ENCODE peak calls at places on chromosomes 12 and 14, in eight cellular contexts. W is naive thymus-derived CD4-positive, alpha-beta T cell; P is activated gamma-delta T cell; F is activated naive CD8-positive, alpha-beta T cell treated with anti-CD3 and anti-CD28 coated beads, Interleukin-2, amount 50 U/mL, for 24 hours; R is frontal cortex; B is effector CD4-positive, alpha-beta T cell; L is stimulated activated CD8-positive, alpha-beta memory T cell treated with anti-CD3 and anti-CD28 coated beads, Interleukin-4, amount 100 ng/mL, for 1 hour; S is posterior cingulate gyrus. H is an unnamed sample.

GRCh38 chr12:18723752-18724151 is 14.1 kb downstream of the PLCZ1 start:
- DNase-seq in W (no peak), P (no peak), F (no peak), R (no peak), B (no peak), L (no peak), S (no peak), H (no peak)

GRCh38 chr12:6957151-6957701 is 6.1 kb downstream of the PTPN6 start:
- DNase-seq in W (no peak), P (no peak), F (no peak), R (no peak), B (no peak), L (no peak), S (no peak), H (no peak)

GRCh38 chr14:23347406-23348296 is 5.0 kb downstream of the SLC22A17 start:
- DNase-seq in W (no peak), P (no peak), F (no peak), R (no peak), B (no peak), L (no peak), S (no peak), H (no peak)

GRCh38 chr14:20516921-20517320 is 11.6 kb downstream of the RNASE10 start:
- DNase-seq in W (no peak), P (no peak), F (no peak), R (no peak), B (no peak), L (no peak), S (no peak), H (no peak)

GRCh38 chr12:123106640-123107359 is 44.1 kb downstream of the PITPNM2 start:
- DNase-seq in W (peak; percentile 53), P (no peak), F (peak; percentile 75), R (no peak), B (peak; percentile 13), L (no peak), S (no peak), H (no peak)

GRCh38 chr14:34356267-34356660 is 105.8 kb downstream of the SPTSSA start:
- DNase-seq in W (no peak), P (no peak), F (no peak), R (no peak), B (no peak), L (no peak), S (no peak), H (no peak)

GRCh38 chr12:15090441-15090840 is 117.6 kb downstream of the PDE6H start:
- DNase-seq in W (no peak), P (no peak), F (no peak), R (no peak), B (no peak), L (no peak), S (no peak), H (no peak)

GRCh38 chr14:73744874-73745529 is 30.8 kb upstream of the PNMA1 start:
- DNase-seq in W (no peak), P (no peak), F (no peak), R (no peak), B (no peak), L (no peak), S (no peak), H (no peak)

GRCh38 chr12:114655934-114656697 is 27.9 kb downstream of the TBX3 start:
- DNase-seq in W (no peak), P (no peak), F (no peak), R (no peak), B (no peak), L (no peak), S (no peak), H (no peak)

GRCh38 chr12:100427078-100427477 is 46.6 kb upstream of the NR1H4 start:
- DNase-seq in W (no peak), P (no peak), F (no peak), R (no peak), B (no peak), L (no peak), S (no peak), H (no peak)

GRCh38 chr14:77714926-77715325 is 7.0 kb downstream of the SLIRP start:
- DNase-seq in W (no peak), P (no peak), F (no peak), R (no peak), B (no peak), L (no peak), S (no peak), H (no peak)

GRCh38 chr12:13203028-13203922 is 6.7 kb downstream of the EMP1 start:
- DNase-seq in W (no peak), P (no peak), F (peak; percentile 24), R (no peak), B (no peak), L (no peak), S (no peak), H (no peak)

GRCh38 chr12:100706029-100706428 is 88.5 kb upstream of the ANO4 start:
- DNase-seq in W (no peak), P (no peak), F (no peak), R (no peak), B (no peak), L (no peak), S (no peak), H (no peak)

GRCh38 chr14:53874704-53875103 is 81.9 kb downstream of the BMP4 start:
- DNase-seq in W (no peak), P (no peak), F (no peak), R (no peak), B (no peak), L (no peak), S (no peak), H (no peak)

GRCh38 chr14:87935895-87936294 is 57.1 kb downstream of the GALC start:
- DNase-seq in W (no peak), P (no peak), F (no peak), R (no peak), B (no peak), L (no peak), S (no peak), H (no peak)

GRCh38 chr14:34539407-34540180 is at the start of gene EAPP:
- DNase-seq in W (peak; percentile 91), P (no peak), F (peak; percentile 94), R (peak; percentile 95), B (peak; percentile 93), L (peak; percentile 83), S (peak; percentile 99), H (no peak)

GRCh38 chr14:64636208-64636979 is 67.8 kb upstream of the PLEKHG3 start:
- DNase-seq in W (peak; percentile 61), P (no peak), F (peak; percentile 80), R (peak; percentile 70), B (peak; percentile 57), L (peak; percentile 29), S (peak; percentile 66), H (peak; percentile 69)

GRCh38 chr12:6124411-6125151 is at the start of gene VWF:
- DNase-seq in W (no peak), P (no peak), F (no peak), R (no peak), B (no peak), L (no peak), S (no peak), H (no peak)

GRCh38 chr12:91885851-91886250 is 259.8 kb downstream of the BTG1 start:
- DNase-seq in W (no peak), P (no peak), F (no peak), R (no peak), B (no peak), L (no peak), S (no peak), H (no peak)

GRCh38 chr14:85991156-85991555 is 461.2 kb downstream of the FLRT2 start:
- DNase-seq in W (no peak), P (no peak), F (no peak), R (no peak), B (no peak), L (no peak), S (no peak), H (no peak)

GRCh38 chr12:25366159-25366558 is 115.4 kb upstream of the KRAS start:
- DNase-seq in W (no peak), P (no peak), F (no peak), R (no peak), B (no peak), L (no peak), S (no peak), H (no peak)

GRCh38 chr12:117050060-117050459 is 49.2 kb downstream of the TESC start:
- DNase-seq in W (no peak), P (no peak), F (no peak), R (no peak), B (no peak), L (no peak), S (no peak), H (no peak)

GRCh38 chr12:102444093-102444492 is 36.3 kb downstream of the IGF1 start:
- DNase-seq in W (no peak), P (no peak), F (no peak), R (no peak), B (no peak), L (no peak), S (no peak), H (no peak)